ENCODE peak calls at places on chromosomes 3 and 15, in eight cellular contexts. B, U, X, M, S, D, H and F are unnamed samples.

GRCh38 chr15:82133251-82133650 is 87.4 kb upstream of the MEX3B start:
- DNase-seq in S (no peak), D (no peak), U (no peak), H (no peak), X (no peak), B (no peak), M (no peak), F (no peak)

GRCh38 chr3:157786618-157787017 is 283.4 kb upstream of the VEPH1 start:
- DNase-seq in B (no peak), H (no peak), M (no peak), U (no peak), D (peak), X (peak), S (no peak), F (no peak)

GRCh38 chr15:35741881-35742280 is 195.9 kb upstream of the DPH6 start:
- DNase-seq in M (peak), X (no peak), H (no peak), D (peak), B (no peak), S (no peak), U (no peak), F (no peak)

GRCh38 chr15:44368367-44368766 is 59.1 kb upstream of the CTDSPL2 start:
- DNase-seq in B (no peak), S (no peak), M (no peak), D (no peak), U (no peak), H (no peak), X (no peak), F (no peak)

GRCh38 chr15:97350813-97351212 is 609.7 kb upstream of the ARRDC4 start:
- DNase-seq in H (no peak), S (no peak), B (no peak), D (no peak), M (no peak), X (no peak), U (no peak), F (no peak)

GRCh38 chr15:48250640-48251076 is 44.6 kb downstream of the SLC12A1 start:
- DNase-seq in H (peak), M (peak), U (no peak), D (peak), X (peak), S (peak), B (peak), F (peak)

GRCh38 chr15:49135893-49136292 is 19.5 kb downstream of the COPS2 start:
- DNase-seq in B (no peak), X (peak), H (no peak), M (peak), S (peak), U (no peak), D (peak), F (no peak)

GRCh38 chr15:57708047-57708446 is 1.5 kb downstream of the POLR2M start:
- DNase-seq in B (no peak), U (no peak), D (peak), M (peak), S (no peak), H (no peak), X (peak), F (no peak)

GRCh38 chr3:47791193-47791855 is 9.6 kb upstream of the SMARCC1 start:
- DNase-seq in M (no peak), H (no peak), X (no peak), B (no peak), S (no peak), D (no peak), U (no peak), F (no peak)

GRCh38 chr3:43503067-43503728 is 118.6 kb downstream of the ANO10 start:
- DNase-seq in B (peak), X (peak), D (peak), S (peak), U (no peak), M (peak), H (no peak), F (no peak)

GRCh38 chr3:64889991-64890390 is 202.2 kb upstream of the ADAMTS9 start:
- DNase-seq in U (no peak), D (peak), B (peak), H (no peak), M (peak), S (no peak), X (no peak), F (no peak)

GRCh38 chr3:179929091-179929529 is 107.6 kb downstream of the PEX5L start:
- DNase-seq in H (no peak), M (peak), B (peak), S (peak), X (peak), U (no peak), D (peak), F (peak)

GRCh38 chr3:127373701-127374625 is 86.1 kb upstream of the PRR20G start:
- DNase-seq in S (no peak), B (peak), M (peak), U (no peak), X (peak), H (no peak), D (no peak), F (peak)

GRCh38 chr15:89948796-89949195 is 36.0 kb upstream of the ARPIN start:
- DNase-seq in B (no peak), M (no peak), U (no peak), D (no peak), X (no peak), H (no peak), S (no peak), F (no peak)

GRCh38 chr3:11291808-11292207 is 19.6 kb downstream of the ATG7 start:
- DNase-seq in X (no peak), S (no peak), D (no peak), B (no peak), M (no peak), H (no peak), U (no peak), F (no peak)

GRCh38 chr3:31008986-31009385 is 114.5 kb upstream of the GADL1 start:
- DNase-seq in H (no peak), M (peak), U (no peak), X (no peak), D (peak), S (no peak), B (no peak), F (no peak)

GRCh38 chr15:89665449-89666146 is 10.3 kb upstream of the KIF7 start:
- DNase-seq in S (no peak), X (peak), B (peak), D (peak), M (peak), H (no peak), U (no peak), F (peak)

GRCh38 chr3:66037330-66037985 is 1.3 kb downstream of the MAGI1 start:
- DNase-seq in M (peak), U (no peak), S (no peak), D (peak), H (no peak), X (peak), B (peak), F (peak)

GRCh38 chr15:66730168-66731014 is 28.4 kb downstream of the SMAD6 start:
- DNase-seq in U (no peak), B (no peak), S (no peak), M (peak), X (peak), D (peak), H (no peak), F (no peak)

GRCh38 chr15:39118510-39118909 is 462.4 kb upstream of the THBS1 start:
- DNase-seq in U (no peak), H (no peak), D (peak), M (peak), S (peak), B (no peak), X (peak), F (no peak)

GRCh38 chr3:167372138-167372537 is 8.0 kb downstream of the ZBBX start:
- DNase-seq in X (no peak), B (peak), U (no peak), D (no peak), M (no peak), S (no peak), H (no peak), F (no peak)

GRCh38 chr3:157669403-157669802 is 166.2 kb upstream of the VEPH1 start:
- DNase-seq in D (no peak), M (no peak), U (no peak), X (peak), B (no peak), S (no peak), H (no peak), F (no peak)

GRCh38 chr3:30012941-30013543 is 593.4 kb upstream of the TGFBR2 start:
- DNase-seq in X (peak), U (no peak), S (peak), M (peak), D (peak), H (peak), B (peak), F (peak)

GRCh38 chr15:73996939-73997338 is 2.4 kb downstream of the PML start:
- DNase-seq in D (no peak), B (no peak), S (no peak), X (peak), M (peak), H (no peak), U (no peak), F (peak)

GRCh38 chr3:11582123-11582968 is 61.4 kb downstream of the VGLL4 start:
- DNase-seq in M (peak), X (peak), H (no peak), B (peak), U (no peak), S (peak), D (peak), F (no peak)

GRCh38 chr3:111246967-111247760 is 175.5 kb downstream of the NECTIN3 start:
- DNase-seq in U (no peak), D (peak), B (no peak), S (peak), X (peak), M (peak), H (no peak), F (no peak)

GRCh38 chr3:126537730-126538281 is 13.9 kb downstream of the CHST13 start:
- DNase-seq in X (no peak), B (no peak), H (no peak), U (peak), M (no peak), S (no peak), D (no peak), F (no peak)

GRCh38 chr3:170563712-170564423 is 22.0 kb downstream of the SLC7A14 start:
- DNase-seq in X (peak), B (no peak), S (peak), U (no peak), D (peak), M (peak), H (peak), F (peak)

GRCh38 chr3:23760871-23761373 is 44.8 kb upstream of the UBE2E1 start:
- DNase-seq in D (no peak), M (no peak), U (no peak), X (no peak), S (no peak), B (no peak), H (no peak), F (peak)

GRCh38 chr3:160129459-160130061 is 95.7 kb upstream of the C3orf80 start:
- DNase-seq in H (peak), M (peak), D (peak), S (peak), B (no peak), X (peak), U (no peak), F (no peak)

GRCh38 chr3:152302521-152303021 is 33.8 kb downstream of the MBNL1 start:
- DNase-seq in D (peak), S (peak), X (peak), U (no peak), H (no peak), M (peak), B (peak), F (no peak)

GRCh38 chr3:169232863-169233262 is 430.6 kb downstream of the MECOM start:
- DNase-seq in X (peak), D (peak), U (no peak), S (no peak), B (no peak), H (no peak), M (peak), F (no peak)

GRCh38 chr15:58438956-58439355 is 7.2 kb downstream of the LIPC start:
- DNase-seq in X (peak), B (peak), S (peak), D (peak), M (peak), H (no peak), U (no peak), F (peak)

GRCh38 chr3:138945646-138946553 is 1.0 kb downstream of the FOXL2 start:
- DNase-seq in M (peak), X (peak), S (no peak), H (no peak), B (peak), U (peak), D (peak), F (no peak)

DNA sequence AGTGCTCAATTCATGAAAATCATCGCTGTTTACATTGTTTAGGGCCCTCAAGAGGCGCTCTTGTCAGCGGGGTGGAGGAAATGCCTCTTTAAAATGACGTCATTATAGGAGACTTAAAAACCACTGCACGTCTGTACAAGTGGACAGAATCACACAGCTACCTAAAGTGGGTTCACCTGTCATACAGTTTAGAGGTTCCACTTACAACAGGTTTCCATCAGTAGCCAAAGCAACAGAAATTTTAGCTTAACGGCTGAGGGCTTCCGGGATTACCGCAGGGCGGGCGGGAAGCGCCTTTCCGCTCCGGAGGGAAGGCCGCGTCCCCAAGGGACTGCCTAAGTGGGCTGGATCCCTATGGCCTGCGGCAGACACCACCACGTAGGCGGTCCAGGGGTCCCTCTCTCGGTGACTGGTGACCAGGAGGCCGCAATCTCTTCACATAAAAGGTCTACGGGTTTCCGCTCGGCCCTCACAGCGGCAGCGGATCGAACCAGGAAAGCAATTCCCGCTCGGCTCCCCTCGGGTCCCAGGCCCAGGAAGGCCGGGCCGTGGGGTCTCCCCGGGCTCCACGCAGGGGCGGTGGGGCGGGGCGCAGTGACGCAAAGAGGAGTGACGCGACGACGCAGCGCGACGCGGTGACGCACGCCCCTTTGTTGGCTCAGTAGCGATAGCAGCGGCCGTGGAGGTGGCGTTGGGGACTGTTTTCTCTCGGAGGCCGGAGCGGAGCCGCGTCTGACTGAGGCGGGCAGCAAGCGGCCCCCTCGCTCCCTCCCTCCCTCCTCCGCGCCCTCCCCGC is at the start of gene ARIH1:
- DNase-seq in X (peak), U (peak), B (peak), D (peak), M (peak), S (peak), H (peak), F (peak)
- TF ChIP-seq CTCF in X (peak), U (no peak), B (peak), D (peak), M (peak), S (peak), H (peak), F (peak)

GRCh38 chr15:60787737-60788513 is 309.0 kb upstream of the ICE2 start:
- DNase-seq in X (peak), M (no peak), H (no peak), S (no peak), U (no peak), B (no peak), D (no peak), F (no peak)
- TF ChIP-seq CTCF in X (peak), M (peak), H (peak), S (peak), U (no peak), B (peak), D (peak), F (peak)

DNA sequence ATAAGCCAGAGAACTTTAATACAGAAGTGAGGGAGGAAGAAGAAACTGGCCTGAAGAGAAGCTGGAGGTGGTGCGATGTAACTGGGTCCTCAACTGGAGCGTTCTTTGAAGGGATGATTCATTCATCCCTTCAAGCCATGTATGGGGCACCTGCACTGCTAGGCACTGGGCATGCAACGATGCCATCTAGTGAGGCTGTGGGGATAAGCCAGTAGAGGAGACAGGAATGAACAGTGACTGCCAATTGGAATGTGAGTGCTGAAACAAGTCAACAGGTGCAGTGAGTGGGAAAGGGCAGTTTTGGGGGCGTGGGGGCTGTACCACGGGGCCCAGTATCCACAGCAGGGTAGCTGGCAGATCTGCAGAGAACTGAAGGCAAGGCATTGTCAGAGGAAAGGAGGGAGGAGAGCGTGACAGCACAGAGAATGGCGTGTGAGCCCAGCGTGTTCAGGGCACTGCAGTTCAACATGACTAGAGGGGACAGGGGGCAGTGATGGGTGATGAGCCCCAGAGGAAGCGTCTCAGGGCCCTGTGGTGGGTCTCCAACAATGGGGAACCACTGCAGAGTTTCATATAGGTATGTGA is 3.8 kb upstream of the KIF23 start:
- DNase-seq in D (peak), U (no peak), X (no peak), H (no peak), S (no peak), M (peak), B (peak), F (no peak)
- TF ChIP-seq CTCF in D (peak), U (no peak), X (peak), H (no peak), S (peak), M (peak), B (peak), F (peak)

DNA sequence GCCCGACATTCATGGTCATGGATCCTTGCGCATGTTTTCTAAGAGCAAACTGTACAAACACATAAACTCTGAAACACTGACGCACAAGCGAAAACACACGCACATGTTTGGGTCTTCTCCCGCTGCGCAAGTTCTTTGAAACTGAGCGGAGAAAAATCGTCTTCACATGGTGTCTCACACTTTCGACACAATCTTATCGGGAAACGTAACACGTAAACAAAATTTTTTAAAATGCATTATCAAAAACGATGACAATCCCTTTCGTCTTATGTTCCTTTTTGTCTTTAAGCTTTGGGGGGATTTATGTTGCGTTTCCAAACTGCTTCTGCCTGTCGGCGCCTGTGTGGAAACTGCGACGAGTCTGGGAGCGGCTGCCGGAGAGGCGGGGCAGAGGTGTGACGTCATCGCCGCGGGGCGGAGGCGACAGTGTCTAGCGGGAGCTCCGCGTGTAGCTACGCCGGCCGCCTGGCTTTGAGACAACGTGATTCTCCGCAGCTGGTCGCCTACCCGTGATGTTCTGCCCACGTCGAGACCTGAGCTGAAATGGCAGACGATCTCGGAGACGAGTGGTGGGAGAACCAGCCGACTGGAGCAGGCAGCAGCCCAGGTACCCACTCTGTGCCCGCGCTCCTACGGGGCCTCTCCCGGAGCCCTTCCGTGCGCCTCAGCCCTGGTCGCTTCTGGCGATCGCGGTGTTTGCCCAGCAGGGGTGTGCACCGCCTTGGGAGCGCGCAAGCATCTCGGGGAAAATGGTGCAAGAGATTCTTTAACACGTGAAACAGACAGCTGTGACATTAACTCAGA is at the start of gene CMSS1:
- DNase-seq in H (peak), U (peak), X (peak), B (peak), D (peak), S (peak), M (peak), F (peak)
- TF ChIP-seq CTCF in H (peak), U (no peak), X (peak), B (peak), D (peak), S (peak), M (peak), F (no peak)

DNA sequence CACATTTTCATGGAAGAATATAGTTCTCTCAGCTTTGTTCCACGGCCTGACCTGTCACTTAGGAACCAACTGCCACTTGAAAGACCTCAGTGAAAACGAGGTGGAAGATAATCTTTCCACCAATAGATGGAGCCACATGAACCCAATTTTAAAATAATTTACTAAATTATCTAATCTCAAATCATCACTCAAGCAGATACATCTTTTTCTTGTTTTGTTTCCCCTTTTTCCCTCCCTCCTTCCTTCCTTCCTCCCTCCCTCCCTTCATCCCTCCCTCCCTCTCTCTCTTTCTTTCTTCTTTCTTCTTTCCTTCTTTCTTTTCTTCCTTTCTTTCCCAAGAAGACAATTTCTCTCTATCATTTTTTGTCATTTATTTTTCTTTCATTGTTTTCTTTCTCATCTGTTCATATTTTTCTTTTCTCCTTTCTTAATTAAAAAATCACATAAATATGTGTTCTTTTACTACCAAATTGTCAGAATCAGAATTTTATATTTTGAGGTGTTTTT is 97.0 kb downstream of the CLDN1 start:
- DNase-seq in U (no peak), X (peak), B (peak), S (no peak), H (no peak), M (peak), D (peak), F (peak)
- TF ChIP-seq CTCF in U (no peak), X (peak), B (peak), S (peak), H (peak), M (peak), D (peak), F (peak)

GRCh38 chr3:56682458-56683121 is 475 bp downstream of the TASOR start:
- DNase-seq in X (peak), B (peak), D (peak), H (peak), S (peak), M (peak), U (peak), F (peak)
- TF ChIP-seq CTCF in X (no peak), B (no peak), D (peak), H (no peak), S (no peak), M (no peak), U (no peak), F (peak)